ENCODE peak calls at places on chromosomes 16 and 17, in ten cellular contexts. D is anterior cingulate cortex; I is MM.1S; S is HFF-Myc; H is NCI-H1092 treated with DMSO at 0.1 percent for 48 hours; M is NCI-H1930; O is PC-3; X is effector memory CD4-positive, alpha-beta T cell; R is choroid plexus epithelial cell; W is activated naive CD4-positive, alpha-beta T cell. L is an unnamed sample.
A peak's percentile ranks its signal among the peaks of the same experiment; 100 is the strongest.

GRCh38 chr17:40372031-40372430 is 7.5 kb upstream of the GJD3 start:
- DNase-seq in D (no peak), I (no peak), S (no peak), H (no peak), M (no peak), O (no peak), X (no peak), R (no peak), W (no peak), L (no peak)

GRCh38 chr16:28531777-28532744 is 6.7 kb downstream of the NUPR1 start:
- DNase-seq in D (no peak), I (no peak), S (no peak), H (no peak), M (no peak), O (no peak), X (no peak), R (no peak), W (no peak), L (no peak)

GRCh38 chr16:68065716-68066305 is 19.4 kb upstream of the NFATC3 start:
- DNase-seq in D (no peak), I (no peak), S (no peak), H (no peak), M (no peak), O (no peak), X (no peak), R (peak; percentile 94), W (no peak), L (no peak)

GRCh38 chr16:72924918-72925630 is 122.9 kb downstream of the ZFHX3 start:
- DNase-seq in D (no peak), I (no peak), S (no peak), H (no peak), M (no peak), O (peak; percentile 22), X (no peak), R (no peak), W (no peak), L (no peak)

GRCh38 chr17:78359216-78359935 is 501 bp downstream of the SOCS3 start:
- DNase-seq in D (no peak), I (no peak), S (no peak), H (no peak), M (no peak), O (no peak), X (no peak), R (peak; percentile 72), W (no peak), L (no peak)

GRCh38 chr16:18041864-18042834 is 294.4 kb downstream of the NPIPA8 start:
- DNase-seq in D (no peak), I (no peak), S (no peak), H (no peak), M (no peak), O (no peak), X (no peak), R (no peak), W (no peak), L (no peak)

GRCh38 chr17:43559161-43559816 is 13.1 kb upstream of the ETV4 start:
- DNase-seq in D (no peak), I (no peak), S (no peak), H (no peak), M (no peak), O (no peak), X (no peak), R (no peak), W (no peak), L (no peak)

GRCh38 chr17:41393294-41393693 is 4.1 kb downstream of the KRT31 start:
- DNase-seq in D (no peak), I (no peak), S (no peak), H (no peak), M (no peak), O (no peak), X (no peak), R (peak; percentile 9), W (no peak), L (no peak)

GRCh38 chr17:45719335-45720071 is 64.6 kb upstream of the CRHR1 start:
- DNase-seq in D (peak; percentile 65), I (no peak), S (peak; percentile 41), H (no peak), M (no peak), O (peak; percentile 97), X (no peak), R (peak; percentile 75), W (no peak), L (no peak)

GRCh38 chr17:55577011-55577586 is 65.8 kb upstream of the SMIM36 start:
- DNase-seq in D (no peak), I (peak; percentile 45), S (peak; percentile 31), H (no peak), M (no peak), O (peak; percentile 71), X (no peak), R (peak; percentile 89), W (no peak), L (peak; percentile 45)

GRCh38 chr16:8849411-8850011 is 19.3 kb downstream of the CARHSP1 start:
- DNase-seq in D (no peak), I (no peak), S (no peak), H (no peak), M (no peak), O (no peak), X (no peak), R (peak; percentile 96), W (no peak), L (no peak)

GRCh38 chr16:4511441-4512082 is 27.0 kb downstream of the CDIP1 start:
- DNase-seq in D (peak; percentile 71), I (peak; percentile 10), S (no peak), H (peak; percentile 30), M (peak; percentile 13), O (peak; percentile 44), X (no peak), R (peak; percentile 62), W (no peak), L (no peak)

GRCh38 chr16:57145046-57145963 is 40.5 kb downstream of the PSME3IP1 start:
- DNase-seq in D (no peak), I (no peak), S (no peak), H (no peak), M (no peak), O (no peak), X (no peak), R (no peak), W (no peak), L (no peak)

GRCh38 chr16:609984-610383 is 20.1 kb downstream of the RAB40C start:
- DNase-seq in D (no peak), I (no peak), S (no peak), H (no peak), M (no peak), O (no peak), X (no peak), R (no peak), W (no peak), L (no peak)

GRCh38 chr16:86219655-86220445 is 290.5 kb upstream of the FOXF1 start:
- DNase-seq in D (no peak), I (no peak), S (no peak), H (no peak), M (no peak), O (no peak), X (no peak), R (no peak), W (no peak), L (no peak)

GRCh38 chr17:68141050-68141449 is 105.5 kb downstream of the KPNA2 start:
- DNase-seq in D (no peak), I (no peak), S (no peak), H (no peak), M (no peak), O (peak; percentile 59), X (no peak), R (no peak), W (no peak), L (no peak)

GRCh38 chr16:89466920-89467319 is 23.4 kb downstream of the ANKRD11 start:
- DNase-seq in D (no peak), I (no peak), S (no peak), H (no peak), M (no peak), O (no peak), X (no peak), R (no peak), W (no peak), L (no peak)

GRCh38 chr17:39634384-39634871 is 2.5 kb upstream of the STARD3 start:
- DNase-seq in D (no peak), I (peak; percentile 49), S (no peak), H (peak; percentile 67), M (no peak), O (peak; percentile 55), X (no peak), R (peak; percentile 69), W (no peak), L (peak; percentile 60)

GRCh38 chr16:79845006-79845733 is 244.6 kb upstream of the MAF start:
- DNase-seq in D (no peak), I (no peak), S (no peak), H (no peak), M (no peak), O (no peak), X (no peak), R (no peak), W (no peak), L (no peak)

GRCh38 chr16:57764006-57764340 is 28.4 kb downstream of the KATNB1 start:
- DNase-seq in D (no peak), I (no peak), S (no peak), H (no peak), M (no peak), O (no peak), X (no peak), R (no peak), W (no peak), L (no peak)

GRCh38 chr16:79047337-79047736 is 553.2 kb downstream of the MAF start:
- DNase-seq in D (no peak), I (peak; percentile 35), S (no peak), H (no peak), M (no peak), O (peak; percentile 18), X (no peak), R (no peak), W (no peak), L (no peak)

GRCh38 chr16:4052801-4053662 is 63.2 kb downstream of the ADCY9 start:
- DNase-seq in D (peak; percentile 69), I (no peak), S (no peak), H (peak; percentile 99), M (no peak), O (peak; percentile 56), X (no peak), R (no peak), W (no peak), L (peak; percentile 75)

GRCh38 chr16:13453938-13454553 is 465.9 kb upstream of the ERCC4 start:
- DNase-seq in D (peak; percentile 22), I (peak; percentile 19), S (no peak), H (peak; percentile 73), M (no peak), O (peak; percentile 31), X (no peak), R (no peak), W (no peak), L (peak; percentile 11)

L was measured in globus pallidus.